ENCODE peak calls at places on chromosomes 16 and 17, in six cellular contexts. P is body of pancreas, V is IMR-90, S is heart right ventricle, G is hepatocyte, N is PC-3. W is an unnamed sample. For H3K4me1, the result is how much of the 10 kb centered on the place peaks cover.

GRCh38 chr16:66220766-66221165 is 145.7 kb upstream of the CDH5 start:
- DNase-seq in V (no peak), G (no peak), N (no peak), P (no peak), S (no peak), W (no peak)

GRCh38 chr16:69799601-69800000 is 37.5 kb downstream of the WWP2 start:
- DNase-seq in N (no peak), P (no peak), G (peak), V (peak), S (no peak), W (no peak)

GRCh38 chr17:4852504-4853075 is 19.4 kb downstream of the MINK1 start:
- DNase-seq in V (peak), S (no peak), N (peak), P (peak), G (no peak), W (peak)

GRCh38 chr17:9239260-9239820 is 218.0 kb downstream of the NTN1 start:
- DNase-seq in V (no peak), G (no peak), P (peak), S (peak), N (no peak), W (no peak)

GRCh38 chr17:4859816-4860625 is 26.9 kb downstream of the MINK1 start:
- DNase-seq in P (no peak), S (no peak), V (no peak), G (no peak), N (no peak), W (no peak)

GRCh38 chr16:89360760-89361435 is 129.5 kb downstream of the ANKRD11 start:
- DNase-seq in G (no peak), P (peak), S (no peak), V (no peak), N (no peak), W (no peak)

GRCh38 chr17:80892900-80893603 is 98.6 kb upstream of the CHMP6 start:
- DNase-seq in S (no peak), P (no peak), V (peak), G (no peak), N (peak), W (no peak)

GRCh38 chr17:76537578-76538280 is at the start of gene CYGB:
- DNase-seq in G (peak), V (no peak), P (no peak), N (no peak), S (peak), W (no peak)

GRCh38 chr16:83803811-83804210 is 4.0 kb upstream of the HSBP1 start:
- DNase-seq in P (no peak), V (no peak), S (no peak), N (peak), G (no peak), W (no peak)

GRCh38 chr16:50354629-50355456 is 13.9 kb downstream of the BRD7 start:
- DNase-seq in N (peak), G (no peak), S (no peak), V (no peak), P (no peak), W (peak)

GRCh38 chr17:79064026-79064425 is 10.6 kb upstream of the ENGASE start:
- DNase-seq in G (no peak), S (no peak), N (no peak), V (no peak), P (no peak), W (no peak)

GRCh38 chr17:9987779-9988585 is 82.9 kb upstream of the RCVRN start:
- DNase-seq in N (no peak), S (peak), V (peak), P (peak), G (peak), W (peak)

GRCh38 chr17:47404875-47405274 is 81.1 kb downstream of the EFCAB13 start:
- DNase-seq in P (no peak), V (no peak), G (no peak), N (no peak), S (no peak), W (no peak)

GRCh38 chr16:49652441-49653175 is 203.3 kb downstream of the ZNF423 start:
- DNase-seq in P (peak), V (no peak), N (no peak), S (peak), G (peak), W (peak)

GRCh38 chr16:64416232-64417010 is 705.4 kb downstream of the CDH11 start:
- DNase-seq in P (no peak), G (no peak), S (no peak), V (peak), N (peak), W (peak)

GRCh38 chr17:81004336-81005015 is 12.8 kb downstream of the CHMP6 start:
- DNase-seq in V (no peak), P (no peak), S (no peak), G (no peak), N (no peak), W (no peak)

GRCh38 chr16:84379008-84379730 is 10.8 kb downstream of the ATP2C2 start:
- DNase-seq in V (no peak), S (no peak), G (no peak), N (no peak), P (no peak), W (no peak)

GRCh38 chr16:15604460-15605390 is 38.2 kb downstream of the MARF1 start:
- DNase-seq in N (no peak), P (no peak), G (no peak), V (no peak), S (no peak), W (no peak)

GRCh38 chr17:79602621-79603020 is 8.2 kb downstream of the RBFOX3 start:
- DNase-seq in N (no peak), V (no peak), G (no peak), P (no peak), S (no peak), W (no peak)

GRCh38 chr16:85435298-85435697 is 177.8 kb upstream of the GSE1 start:
- DNase-seq in N (no peak), G (no peak), P (no peak), V (no peak), S (no peak), W (no peak)

GRCh38 chr16:58433569-58433951 is 41.3 kb downstream of the GINS3 start:
- DNase-seq in N (no peak), P (no peak), G (no peak), V (no peak), S (no peak), W (no peak)

GRCh38 chr17:48068491-48068961 is 20.4 kb downstream of the NFE2L1 start:
- DNase-seq in P (no peak), G (peak), S (no peak), V (peak), N (peak), W (peak)

GRCh38 chr16:86806838-86807351 is 228.5 kb downstream of the FOXL1 start:
- DNase-seq in S (no peak), V (peak), G (no peak), N (no peak), P (no peak), W (no peak)

GRCh38 chr17:59378621-59379194 is 47.3 kb downstream of the YPEL2 start:
- DNase-seq in P (no peak), N (no peak), V (peak), S (no peak), G (no peak), W (no peak)

GRCh38 chr17:72642720-72643119 is 449.8 kb downstream of the SLC39A11 start:
- DNase-seq in G (no peak), V (no peak), N (no peak), P (no peak), S (no peak), W (no peak)

GRCh38 chr16:68539704-68540370 is 746 bp downstream of the ZFP90 start:
- DNase-seq in S (no peak), P (no peak), G (peak), N (no peak), V (no peak), W (no peak)

GRCh38 chr17:27616414-27616813 is 14.6 kb upstream of the LGALS9 start:
- DNase-seq in S (no peak), P (no peak), V (no peak), N (no peak), G (no peak), W (no peak)

GRCh38 chr17:74454197-74455024 is 12.0 kb upstream of the CD300A start:
- DNase-seq in V (peak), N (no peak), P (peak), S (peak), G (peak), W (peak)

GRCh38 chr17:9513266-9513665 is 62.4 kb downstream of the STX8 start:
- DNase-seq in N (no peak), P (no peak), V (peak), G (no peak), S (no peak), W (no peak)

GRCh38 chr16:1909661-1910231 is 8.5 kb downstream of the HS3ST6 start:
- DNase-seq in G (no peak), N (no peak), P (no peak), S (no peak), V (no peak), W (no peak)

GRCh38 chr17:12472613-12473173 is 193.0 kb upstream of the MYOCD start:
- DNase-seq in S (no peak), N (no peak), G (no peak), V (peak), P (no peak), W (no peak)

GRCh38 chr16:84898447-84898846 is 78.7 kb downstream of the CRISPLD2 start:
- DNase-seq in S (no peak), N (peak), P (no peak), V (peak), G (no peak), W (no peak)

GRCh38 chr17:54968954-54969400 is 412 bp downstream of the STXBP4 start:
- DNase-seq in S (no peak), G (peak), V (peak), N (peak), P (peak), W (peak)

GRCh38 chr16:88782454-88783390 is 2.3 kb downstream of the PIEZO1 start:
- DNase-seq in N (peak), S (peak), P (no peak), G (no peak), V (peak), W (peak)

GRCh38 chr16:62738631-62739030 is 702.4 kb upstream of the CDH8 start:
- DNase-seq in P (no peak), S (no peak), G (no peak), V (no peak), N (no peak), W (no peak)

GRCh38 chr16:79096246-79096645 is 504.3 kb downstream of the MAF start:
- DNase-seq in P (no peak), G (no peak), N (no peak), S (no peak), V (no peak), W (no peak)

GRCh38 chr17:6496636-6497441 is 52.6 kb downstream of the PIMREG start:
- DNase-seq in G (no peak), S (no peak), V (no peak), N (no peak), P (no peak), W (peak)

GRCh38 chr16:27461483-27462171 is 59.7 kb downstream of the IL21R start:
- DNase-seq in G (no peak), P (no peak), V (peak), S (no peak), N (no peak), W (no peak)

GRCh38 chr16:17271687-17272086 is 199.1 kb downstream of the XYLT1 start:
- DNase-seq in N (no peak), G (peak), S (no peak), V (peak), P (peak), W (no peak)

DNA sequence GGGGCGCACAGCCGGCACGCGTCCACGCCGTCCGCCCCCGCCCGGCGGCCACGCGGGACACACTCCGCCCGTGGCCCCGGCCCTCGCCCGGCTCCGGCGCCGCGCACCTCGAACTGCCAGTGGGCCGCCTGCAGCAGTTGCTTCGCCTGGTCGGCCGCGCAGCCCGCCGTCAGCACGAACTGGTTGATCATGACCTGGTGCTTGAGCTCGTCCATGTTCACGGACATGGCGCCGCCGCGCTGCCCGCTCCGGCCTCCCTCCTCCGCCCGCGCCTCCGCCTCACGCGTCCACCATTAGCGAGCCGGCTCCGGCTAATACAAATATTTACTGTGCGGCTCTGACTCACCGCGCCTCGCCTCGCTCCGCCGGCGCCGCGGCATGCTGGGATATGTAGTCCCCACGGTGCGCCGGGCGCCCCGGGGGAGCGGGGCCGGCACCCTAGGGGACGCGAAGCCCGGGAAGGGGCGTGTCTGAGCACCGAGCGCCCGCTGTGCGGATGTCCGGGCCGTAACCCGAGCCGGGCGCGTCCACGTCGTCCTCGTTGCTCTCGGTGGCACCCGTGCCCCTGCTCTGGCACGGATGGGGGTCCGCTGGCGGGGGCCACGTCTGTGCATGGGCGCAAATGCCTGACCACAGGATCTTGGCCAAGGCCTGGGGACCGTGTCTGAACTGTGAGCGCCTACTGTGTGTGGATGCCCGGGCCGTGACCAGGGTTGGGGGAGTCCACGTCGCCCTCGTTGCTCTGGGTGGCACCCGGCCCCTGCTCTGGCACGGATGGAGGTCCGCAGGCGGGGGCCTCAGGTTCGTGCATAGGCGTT is at the start of gene UBALD1:
- DNase-seq in G (peak), S (peak), V (peak), P (peak), N (peak), W (peak)
- H3K4me1 ChIP-seq in G (half or more), S (half or more), V (under half), P (half or more), N (under half), W (under half)

GRCh38 chr17:30104575-30105339 is 11.9 kb upstream of the NSRP1 start:
- DNase-seq in G (peak), V (peak), N (peak), P (peak), S (peak), W (peak)
- H3K27ac ChIP-seq in G (peak), V (no peak), N (no peak), P (peak), S (no peak), W (no peak)

DNA sequence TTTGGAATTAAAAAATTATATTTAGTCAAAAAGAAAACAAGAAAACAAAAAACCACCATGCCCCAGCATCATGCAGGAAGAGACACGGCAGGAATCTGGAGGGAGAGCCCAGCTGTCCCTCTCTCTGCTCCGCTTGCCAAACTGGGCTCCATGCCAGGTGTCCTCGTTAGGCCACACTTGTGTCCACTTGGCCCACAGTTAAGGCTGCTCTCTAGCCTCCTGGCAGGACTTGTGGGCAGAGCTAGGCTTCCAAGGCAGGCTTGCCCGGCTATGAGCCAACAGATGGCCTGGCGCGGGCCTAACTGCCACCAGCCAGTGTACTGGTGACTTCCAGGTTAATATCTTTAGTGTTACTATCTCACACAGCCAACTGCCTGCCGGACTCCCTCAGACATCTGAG is 10.6 kb downstream of the ATP6V0D1 start:
- DNase-seq in S (peak), P (peak), V (no peak), N (no peak), G (no peak), W (no peak)
- H3K4me1 ChIP-seq in S (half or more), P (half or more), V (under half), N (under half), G (under half), W (under half)

DNA sequence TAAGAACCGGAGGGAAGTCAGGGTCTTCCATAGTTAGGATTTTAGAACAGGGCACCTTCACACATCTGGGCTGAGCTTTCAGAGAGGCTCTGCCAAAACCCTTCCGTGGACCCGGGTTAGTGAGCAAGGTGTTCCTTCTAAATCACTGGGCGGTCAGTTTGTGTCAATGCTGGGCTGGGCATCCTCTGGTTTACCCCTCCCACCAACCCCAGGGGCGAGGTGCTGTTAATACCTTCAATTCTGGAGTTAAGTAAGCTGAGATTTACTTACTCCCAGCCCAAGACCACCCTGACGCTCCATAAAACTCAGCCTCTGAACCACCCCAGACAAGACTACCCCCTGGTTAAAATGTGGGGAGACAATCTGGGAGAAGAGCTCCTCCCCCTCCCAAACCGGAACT is 1.0 kb downstream of the TMEM92 start:
- DNase-seq in P (no peak), S (no peak), V (no peak), N (no peak), G (no peak), W (no peak)
- H3K27ac ChIP-seq in P (no peak), S (no peak), V (no peak), N (no peak), G (peak), W (no peak)

GRCh38 chr16:81697321-81697885 is 81.7 kb upstream of the PLCG2 start:
- DNase-seq in P (peak), N (peak), V (peak), S (peak), G (peak), W (peak)
- H3K4me1 ChIP-seq in P (under half), N (under half), V (under half), S (half or more), G (under half), W (under half)

DNA sequence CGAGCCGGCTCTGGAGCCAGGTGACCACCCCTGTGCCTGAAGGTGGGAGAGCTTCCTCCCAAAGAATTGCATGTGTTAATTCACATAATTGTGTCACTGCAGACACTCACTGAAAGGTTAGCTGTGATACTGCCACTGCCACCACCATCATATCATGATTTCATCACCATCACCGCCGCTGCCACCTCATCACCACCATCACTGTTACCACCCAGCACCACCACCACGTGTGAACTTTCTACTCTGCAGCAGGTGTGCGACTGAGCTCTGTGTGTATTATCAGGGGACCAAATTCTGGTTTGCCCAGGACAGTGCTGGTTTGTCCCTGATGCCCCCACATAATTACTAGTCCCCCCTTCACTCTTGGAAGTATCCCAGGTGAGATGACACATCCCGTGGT is 15.2 kb downstream of the BCAR1 start:
- DNase-seq in V (no peak), G (no peak), S (no peak), N (no peak), P (no peak), W (no peak)
- H3K27ac ChIP-seq in V (no peak), G (no peak), S (no peak), N (no peak), P (no peak), W (no peak)

DNA sequence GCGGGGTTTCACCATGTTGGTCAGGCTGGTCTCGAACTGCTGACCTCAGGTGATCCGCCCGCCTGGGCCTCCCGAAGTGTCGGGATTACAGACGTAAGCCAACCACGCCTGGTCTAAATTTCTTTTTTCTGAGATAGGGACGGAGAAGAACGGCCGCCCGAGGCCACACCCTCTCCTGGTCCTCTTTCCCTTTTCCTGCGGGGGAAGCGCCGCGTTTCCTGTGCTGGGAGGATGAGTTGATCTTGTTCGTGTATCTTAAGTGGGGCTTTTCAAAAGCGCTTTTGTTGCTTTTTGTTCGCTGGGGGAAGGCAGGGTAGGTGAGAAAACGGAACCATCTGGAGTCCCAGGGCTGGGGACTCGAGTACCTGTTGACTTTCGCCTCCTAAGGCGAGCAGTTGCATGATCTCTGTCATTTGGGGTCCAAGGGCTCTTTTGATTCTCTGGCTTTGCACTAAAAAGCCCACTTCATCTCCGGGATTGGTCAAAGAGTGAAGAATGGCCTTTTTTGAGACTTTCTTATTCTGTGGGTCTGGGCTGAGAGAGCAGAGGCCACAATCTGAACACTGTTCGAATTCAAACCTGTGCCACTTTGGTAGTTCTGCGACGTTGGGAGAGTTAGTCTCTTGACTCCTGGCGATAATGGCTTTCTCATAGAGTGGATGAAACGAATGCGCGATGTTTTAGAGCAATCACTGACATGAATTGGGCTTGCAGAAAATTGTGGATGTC is 1.3 kb downstream of the FUS start:
- DNase-seq in S (peak), N (peak), V (peak), G (peak), P (peak), W (peak)
- H3K4me1 ChIP-seq in S (under half), N (under half), V (under half), G (under half), P (under half), W (under half)

GRCh38 chr17:2138768-2139167 is 83.9 kb downstream of the HIC1 start:
- DNase-seq in G (peak), P (peak), V (no peak), N (no peak), S (no peak), W (peak)

GRCh38 chr17:2143332-2143731 is 88.4 kb downstream of the HIC1 start:
- DNase-seq in N (no peak), P (no peak), G (no peak), V (no peak), S (no peak), W (no peak)

GRCh38 chr17:2137342-2138098 is 82.6 kb downstream of the HIC1 start:
- DNase-seq in N (no peak), V (peak), P (peak), G (peak), S (no peak), W (peak)

GRCh38 chr17:2140683-2141082 is 85.8 kb downstream of the HIC1 start:
- DNase-seq in P (no peak), N (no peak), V (no peak), G (no peak), S (no peak), W (no peak)

GRCh38 chr17:2138318-2138717 is 83.4 kb downstream of the HIC1 start:
- DNase-seq in V (no peak), G (peak), N (no peak), P (no peak), S (no peak), W (peak)
- H3K27ac ChIP-seq in V (peak), G (peak), N (no peak), P (peak), S (no peak), W (no peak)

GRCh38 chr16:31360296-31360695 is 5.3 kb downstream of the ITGAX start:
- DNase-seq in P (no peak), S (no peak), V (no peak), G (no peak), N (no peak), W (no peak)
- H3K4me1 ChIP-seq in P (under half), S (under half), V (under half), G (under half), N (under half), W (under half)

W was measured in A673.